ENCODE peak calls at places on chromosomes 13 and 19, in nine cellular contexts. X is neuronal stem cell, J is A549, N is suprapubic skin, Z is mesendoderm, V is PC-9, H is heart right ventricle, M is stomach, Q is Panc1. A is an unnamed sample.

GRCh38 chr13:28744091-28744536 is 25.3 kb upstream of the SLC46A3 start:
- DNase-seq in Z (peak; percentile 91), Q (no peak), X (no peak), N (no peak), J (no peak), M (no peak), H (no peak), V (no peak), A (no peak)

GRCh38 chr19:44764975-44765948 is 12.4 kb upstream of the CBLC start:
- DNase-seq in N (no peak), Q (no peak), J (no peak), V (peak; percentile 71), M (no peak), H (no peak), Z (no peak), X (no peak), A (no peak)

GRCh38 chr19:8494158-8494557 is 8.3 kb downstream of the PRAM1 start:
- DNase-seq in V (no peak), N (no peak), H (no peak), J (no peak), Z (no peak), X (no peak), M (no peak), Q (no peak), A (no peak)

GRCh38 chr13:28245465-28245864 is 107.1 kb downstream of the PAN3 start:
- DNase-seq in V (no peak), J (no peak), M (no peak), X (no peak), Z (no peak), Q (no peak), N (no peak), H (no peak), A (no peak)

GRCh38 chr19:33302974-33303790 is 848 bp upstream of the CEBPA start:
- DNase-seq in J (peak; percentile 66), Z (peak; percentile 69), V (no peak), N (peak; percentile 76), X (no peak), Q (no peak), H (peak; percentile 58), M (peak; percentile 62), A (peak; percentile 93)

GRCh38 chr19:23867895-23868294 is 46.8 kb upstream of the ZNF726 start:
- DNase-seq in Z (no peak), N (no peak), V (no peak), J (no peak), M (no peak), Q (no peak), H (no peak), X (no peak), A (no peak)

GRCh38 chr19:12647490-12648071 is 19.0 kb downstream of the MAN2B1 start:
- DNase-seq in J (no peak), Z (peak; percentile 41), X (no peak), N (no peak), M (peak; percentile 82), V (peak; percentile 13), H (peak; percentile 72), Q (no peak), A (peak; percentile 89)

GRCh38 chr13:98454389-98454881 is 122.5 kb downstream of the STK24 start:
- DNase-seq in J (no peak), X (no peak), N (no peak), V (no peak), M (no peak), Z (no peak), H (no peak), Q (no peak), A (no peak)

GRCh38 chr13:48235100-48235813 is 2.3 kb downstream of the ITM2B start:
- DNase-seq in Z (peak; percentile 89), M (peak; percentile 53), X (no peak), N (no peak), Q (no peak), J (no peak), H (no peak), V (peak; percentile 39), A (peak; percentile 67)

GRCh38 chr13:110238795-110239194 is 68.2 kb downstream of the COL4A1 start:
- DNase-seq in M (no peak), Z (peak; percentile 60), Q (no peak), V (no peak), N (no peak), H (no peak), J (no peak), X (no peak), A (no peak)

GRCh38 chr13:41465215-41465907 is 8.0 kb downstream of the RGCC start:
- DNase-seq in J (no peak), X (no peak), Q (no peak), V (no peak), H (peak; percentile 51), N (no peak), Z (no peak), M (peak; percentile 52), A (no peak)

GRCh38 chr13:36685912-36686311 is 12.1 kb downstream of the SERTM1 start:
- DNase-seq in X (no peak), N (no peak), H (no peak), M (no peak), V (no peak), Z (no peak), Q (no peak), J (no peak), A (no peak)

GRCh38 chr13:49330546-49330864 is 82.8 kb downstream of the CDADC1 start:
- DNase-seq in N (no peak), M (no peak), Q (no peak), J (no peak), Z (no peak), V (no peak), X (no peak), H (no peak), A (no peak)

GRCh38 chr13:49323344-49323743 is 75.6 kb downstream of the CDADC1 start:
- DNase-seq in Q (no peak), N (no peak), V (no peak), M (no peak), H (no peak), Z (no peak), J (no peak), X (no peak), A (no peak)

GRCh38 chr13:49322702-49323101 is 75.0 kb downstream of the CDADC1 start:
- DNase-seq in X (no peak), J (no peak), N (no peak), V (no peak), M (no peak), H (no peak), Z (no peak), Q (no peak), A (no peak)

GRCh38 chr13:49329831-49330545 is 82.3 kb downstream of the CDADC1 start:
- DNase-seq in M (peak; percentile 39), H (no peak), Q (no peak), N (no peak), Z (peak; percentile 72), J (no peak), V (no peak), X (no peak), A (no peak)

GRCh38 chr13:49326222-49326917 is 78.6 kb downstream of the CDADC1 start:
- DNase-seq in V (no peak), Z (no peak), N (no peak), J (no peak), M (no peak), X (no peak), H (no peak), Q (no peak), A (no peak)
- H3K27ac ChIP-seq in V (no peak overlapping the region), Z (no peak overlapping the region), N (no peak overlapping the region), J (no peak overlapping the region), M (peak overlapping the region; percentile 21), X (no peak overlapping the region), H (no peak overlapping the region), Q (no peak overlapping the region), A (no peak overlapping the region)

GRCh38 chr13:52852444-52852843 is 4.0 kb upstream of the PCDH8 start:
- DNase-seq in V (no peak), Q (no peak), M (no peak), H (no peak), N (no peak), Z (no peak), X (no peak), J (no peak), A (no peak)
- H3K27ac ChIP-seq in V (no peak overlapping the region), Q (no peak overlapping the region), M (no peak overlapping the region), H (no peak overlapping the region), N (no peak overlapping the region), Z (no peak overlapping the region), X (no peak overlapping the region), J (no peak overlapping the region), A (no peak overlapping the region)

GRCh38 chr19:19459099-19459498 is 53.6 kb downstream of the GATAD2A start:
- DNase-seq in H (no peak), N (no peak), X (no peak), Z (no peak), Q (no peak), M (no peak), V (no peak), J (no peak), A (no peak)

GRCh38 chr19:19461306-19461670 is 54.1 kb downstream of the TSSK6 start:
- DNase-seq in Z (peak; percentile 41), N (no peak), V (no peak), H (no peak), X (no peak), Q (no peak), J (no peak), M (no peak), A (no peak)

GRCh38 chr19:19460761-19461265 is 54.5 kb downstream of the TSSK6 start:
- DNase-seq in N (peak; percentile 80), M (peak; percentile 40), Z (peak; percentile 63), Q (no peak), X (no peak), V (no peak), J (no peak), H (peak; percentile 64), A (peak; percentile 73)

GRCh38 chr19:19459707-19460251 is 54.3 kb downstream of the GATAD2A start:
- DNase-seq in M (peak; percentile 41), X (no peak), N (no peak), J (no peak), H (no peak), V (no peak), Q (peak; percentile 10), Z (no peak), A (no peak)

DNA sequence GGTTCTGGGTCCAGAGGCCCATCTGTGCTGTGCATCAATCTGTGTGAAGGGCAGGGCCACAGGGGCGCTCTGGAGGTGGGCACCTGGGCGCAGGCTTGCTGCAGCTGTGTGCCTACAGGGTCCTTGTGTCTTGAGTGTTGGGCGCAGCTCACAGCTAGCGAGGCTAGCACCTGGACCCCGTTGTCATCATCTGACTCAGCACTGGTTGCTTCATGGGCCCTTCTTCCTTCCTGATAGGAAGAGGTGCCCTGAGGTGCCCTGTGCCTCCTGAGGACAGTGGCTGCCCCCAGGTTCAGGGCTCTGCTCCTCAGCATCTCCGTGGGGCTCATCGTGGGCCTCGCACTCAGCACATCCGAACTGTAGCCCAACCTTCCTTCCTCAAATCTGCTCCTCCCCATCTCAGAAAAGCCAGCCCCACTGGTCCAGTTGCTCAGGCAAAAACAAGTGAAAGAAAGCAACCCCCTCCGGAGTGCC is 54.8 kb downstream of the GATAD2A start:
- DNase-seq in X (no peak), V (no peak), Q (no peak), N (no peak), Z (no peak), H (no peak), M (no peak), J (no peak), A (peak; percentile 48)
- H3K27ac ChIP-seq in X (peak overlapping the region; percentile 41), V (no peak overlapping the region), Q (no peak overlapping the region), N (peak overlapping the region; percentile 78), Z (no peak overlapping the region), H (peak overlapping the region; percentile 57), M (peak overlapping the region; percentile 79), J (no peak overlapping the region), A (peak overlapping the region; percentile 78)

DNA sequence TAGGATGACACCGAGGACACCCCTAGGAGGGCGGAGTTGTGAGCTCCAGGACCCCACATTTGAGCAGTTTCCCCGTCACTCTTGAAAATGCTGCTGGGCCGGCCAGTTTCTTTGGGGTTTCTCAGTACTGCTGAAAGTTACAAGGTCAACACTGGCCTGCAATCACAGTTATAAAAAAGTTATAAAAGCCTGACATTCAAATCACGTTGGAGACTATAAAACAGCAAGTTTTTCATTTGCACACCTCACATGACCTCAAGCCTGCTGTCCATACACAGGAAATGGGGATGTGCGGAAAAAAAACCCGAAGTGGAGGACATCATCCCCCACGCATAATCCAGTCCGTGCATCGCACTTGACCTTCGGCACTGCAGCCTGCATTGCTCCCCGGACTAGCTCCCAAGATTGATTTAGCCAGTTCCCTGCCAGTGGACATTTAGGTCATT is 27.0 kb downstream of the DNM2 start:
- DNase-seq in Z (no peak), N (no peak), V (no peak), H (no peak), J (no peak), X (no peak), Q (no peak), M (peak; percentile 44), A (no peak)
- H3K27ac ChIP-seq in Z (no peak overlapping the region), N (no peak overlapping the region), V (no peak overlapping the region), H (no peak overlapping the region), J (no peak overlapping the region), X (no peak overlapping the region), Q (peak overlapping the region; percentile 53), M (peak overlapping the region; percentile 88), A (peak overlapping the region; percentile 87)

A was measured in upper lobe of left lung.